ENCODE peak calls at places on chromosomes 6 and 20, in six cellular contexts. One of them, this sample, is unnamed. For H3K4me1, the result is how much of the 10 kb centered on the place peaks cover.

GRCh38 chr20:32354592-32355416 is 3.3 kb upstream of the ASXL1 start:
- DNase-seq in sigmoid colon: no peak
- DNase-seq in BE2C: peak
- DNase-seq in body of pancreas: no peak
- DNase-seq in mucosa of descending colon: no peak
- DNase-seq in Peyer's patch: no peak
- DNase-seq in this sample: no peak

GRCh38 chr20:10705801-10706459 is 32.1 kb upstream of the JAG1 start:
- DNase-seq in mucosa of descending colon: no peak
- DNase-seq in BE2C: no peak
- DNase-seq in Peyer's patch: no peak
- DNase-seq in sigmoid colon: no peak
- DNase-seq in body of pancreas: no peak
- DNase-seq in this sample: no peak

GRCh38 chr6:54624779-54625178 is 221.8 kb upstream of the FAM83B start:
- DNase-seq in sigmoid colon: no peak
- DNase-seq in Peyer's patch: no peak
- DNase-seq in BE2C: no peak
- DNase-seq in mucosa of descending colon: no peak
- DNase-seq in body of pancreas: no peak
- DNase-seq in this sample: no peak

GRCh38 chr20:17657079-17657825 is 24.8 kb downstream of the RRBP1 start:
- DNase-seq in BE2C: no peak
- DNase-seq in mucosa of descending colon: no peak
- DNase-seq in body of pancreas: peak
- DNase-seq in sigmoid colon: peak
- DNase-seq in Peyer's patch: no peak
- DNase-seq in this sample: no peak

GRCh38 chr6:101294676-101295075 is 98.8 kb upstream of the GRIK2 start:
- DNase-seq in Peyer's patch: no peak
- DNase-seq in body of pancreas: no peak
- DNase-seq in mucosa of descending colon: no peak
- DNase-seq in sigmoid colon: no peak
- DNase-seq in BE2C: no peak
- DNase-seq in this sample: no peak

GRCh38 chr6:152575621-152576150 is 61.5 kb downstream of the SYNE1 start:
- DNase-seq in sigmoid colon: no peak
- DNase-seq in Peyer's patch: no peak
- DNase-seq in BE2C: no peak
- DNase-seq in mucosa of descending colon: no peak
- DNase-seq in body of pancreas: peak
- DNase-seq in this sample: no peak

GRCh38 chr20:54112221-54112884 is 42.0 kb upstream of the BCAS1 start:
- DNase-seq in BE2C: no peak
- DNase-seq in Peyer's patch: no peak
- DNase-seq in sigmoid colon: peak
- DNase-seq in mucosa of descending colon: no peak
- DNase-seq in body of pancreas: no peak
- DNase-seq in this sample: no peak

GRCh38 chr6:15274696-15275387 is 29.0 kb downstream of the JARID2 start:
- DNase-seq in body of pancreas: no peak
- DNase-seq in mucosa of descending colon: no peak
- DNase-seq in BE2C: no peak
- DNase-seq in Peyer's patch: no peak
- DNase-seq in sigmoid colon: no peak
- DNase-seq in this sample: no peak

GRCh38 chr6:16781348-16782169 is 20.3 kb upstream of the ATXN1 start:
- DNase-seq in body of pancreas: peak
- DNase-seq in BE2C: peak
- DNase-seq in Peyer's patch: no peak
- DNase-seq in mucosa of descending colon: no peak
- DNase-seq in sigmoid colon: no peak
- DNase-seq in this sample: no peak

GRCh38 chr6:38566295-38566694 is 73.4 kb downstream of the BTBD9 start:
- DNase-seq in Peyer's patch: no peak
- DNase-seq in sigmoid colon: no peak
- DNase-seq in body of pancreas: no peak
- DNase-seq in BE2C: no peak
- DNase-seq in mucosa of descending colon: no peak
- DNase-seq in this sample: no peak

DNA sequence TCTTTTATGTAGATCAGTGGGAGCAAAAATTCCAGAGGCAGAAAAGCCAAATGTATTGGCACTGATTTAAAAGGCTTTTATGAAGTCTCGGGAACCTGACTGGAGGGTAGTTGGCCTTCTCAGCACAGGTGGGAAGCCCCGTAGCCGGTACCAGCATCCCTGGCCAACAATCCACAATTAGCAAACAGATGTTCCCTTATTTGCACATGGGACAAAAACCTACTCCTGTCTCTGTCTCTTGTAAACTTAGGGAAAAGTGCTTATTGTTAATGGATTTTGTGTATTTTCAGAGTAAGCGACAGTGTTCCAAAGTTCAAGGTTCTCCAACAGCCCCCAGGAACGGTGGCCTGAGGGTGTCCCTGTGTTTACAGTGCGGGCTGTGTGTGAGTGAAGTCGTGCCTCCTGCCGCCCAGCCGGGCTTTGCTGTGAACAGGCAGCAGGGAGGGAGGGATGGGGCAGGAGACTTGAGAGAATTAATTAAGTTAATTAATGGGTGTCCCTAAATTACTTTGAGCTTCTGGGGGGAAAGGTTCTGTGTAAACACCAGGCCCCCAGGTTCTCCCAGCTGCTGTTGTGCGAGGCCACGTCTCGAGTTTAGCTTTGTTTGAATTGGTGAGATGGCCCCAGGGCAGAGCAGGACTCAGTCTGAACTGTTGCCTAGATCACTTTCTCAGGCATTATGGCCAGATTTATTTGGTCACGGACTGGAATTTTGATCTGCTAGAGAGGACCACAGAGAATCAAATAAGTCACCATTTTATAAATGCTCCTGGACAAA is 3.9 kb downstream of the SYNJ2 start:
- DNase-seq in mucosa of descending colon: no peak
- DNase-seq in sigmoid colon: peak
- DNase-seq in BE2C: no peak
- DNase-seq in body of pancreas: peak
- DNase-seq in Peyer's patch: no peak
- DNase-seq in this sample: peak
- H3K4me3 ChIP-seq in mucosa of descending colon: no peak
- H3K4me3 ChIP-seq in sigmoid colon: no peak
- H3K4me3 ChIP-seq in BE2C: no peak
- H3K4me3 ChIP-seq in body of pancreas: no peak
- H3K4me3 ChIP-seq in Peyer's patch: no peak
- H3K4me3 ChIP-seq in this sample: no peak

DNA sequence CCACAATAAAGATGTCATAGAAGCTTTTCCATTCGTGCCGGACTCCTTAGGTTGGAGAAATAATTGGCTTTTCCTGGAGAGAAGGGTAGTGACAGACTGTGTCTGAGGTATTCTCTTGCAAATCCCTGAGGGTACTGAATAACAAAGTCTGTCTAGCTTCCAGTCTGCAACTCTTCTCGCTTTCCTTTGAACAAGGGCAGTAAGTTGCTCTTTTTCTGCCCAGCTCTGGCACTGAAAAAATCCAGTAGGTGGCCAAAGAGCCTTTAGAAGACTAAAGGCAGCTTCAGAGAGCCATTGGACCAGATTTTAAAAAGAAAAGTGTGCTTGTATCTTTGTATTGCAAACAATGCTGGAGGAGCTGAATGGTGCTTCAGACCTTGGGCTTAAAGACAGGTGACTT is 20.7 kb upstream of the RREB1 start:
- DNase-seq in sigmoid colon: no peak
- DNase-seq in mucosa of descending colon: no peak
- DNase-seq in body of pancreas: no peak
- DNase-seq in BE2C: no peak
- DNase-seq in Peyer's patch: no peak
- DNase-seq in this sample: no peak
- TF ChIP-seq CTCF in sigmoid colon: peak
- TF ChIP-seq CTCF in mucosa of descending colon: no peak
- TF ChIP-seq CTCF in body of pancreas: no peak
- TF ChIP-seq CTCF in BE2C: no peak
- TF ChIP-seq CTCF in Peyer's patch: peak
- TF ChIP-seq CTCF in this sample: no peak

DNA sequence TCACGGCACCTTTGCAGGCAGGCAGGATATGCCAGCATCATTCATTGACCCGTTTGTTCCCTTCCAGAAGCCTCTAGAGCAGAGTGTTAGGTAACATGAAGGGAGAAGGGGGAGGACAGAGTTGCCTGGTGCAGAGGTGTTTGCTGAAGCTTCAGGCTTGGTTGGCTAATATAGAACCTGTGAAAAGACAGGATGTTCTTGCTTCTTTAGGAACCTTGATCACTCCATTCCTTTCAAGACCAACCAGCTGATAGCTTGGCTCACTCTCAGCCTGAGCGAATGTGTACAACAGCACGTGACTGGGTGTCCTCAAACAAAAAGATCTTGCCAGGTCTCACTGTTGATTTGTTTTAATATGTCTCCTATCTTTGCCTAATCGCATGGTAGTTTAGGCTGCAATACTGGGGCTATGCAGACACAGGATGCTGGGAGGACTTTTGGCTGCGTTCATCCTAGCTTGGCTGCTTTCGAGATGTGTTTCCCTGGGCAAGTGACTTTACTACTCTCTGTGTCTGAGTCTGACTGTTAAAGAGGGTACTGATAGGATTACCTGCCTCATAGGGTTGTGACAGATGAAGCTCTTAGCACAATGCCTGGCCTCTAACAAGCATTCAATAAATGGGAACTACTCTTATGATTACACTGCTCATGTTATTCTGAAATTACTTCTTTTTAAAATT is 16.0 kb downstream of the SHLD1 start:
- DNase-seq in mucosa of descending colon: no peak
- DNase-seq in Peyer's patch: no peak
- DNase-seq in sigmoid colon: no peak
- DNase-seq in BE2C: no peak
- DNase-seq in body of pancreas: peak
- DNase-seq in this sample: no peak
- H3K4me1 ChIP-seq in mucosa of descending colon: under half
- H3K4me1 ChIP-seq in Peyer's patch: under half
- H3K4me1 ChIP-seq in sigmoid colon: under half
- H3K4me1 ChIP-seq in BE2C: under half
- H3K4me1 ChIP-seq in body of pancreas: under half
- H3K4me1 ChIP-seq in this sample: under half

DNA sequence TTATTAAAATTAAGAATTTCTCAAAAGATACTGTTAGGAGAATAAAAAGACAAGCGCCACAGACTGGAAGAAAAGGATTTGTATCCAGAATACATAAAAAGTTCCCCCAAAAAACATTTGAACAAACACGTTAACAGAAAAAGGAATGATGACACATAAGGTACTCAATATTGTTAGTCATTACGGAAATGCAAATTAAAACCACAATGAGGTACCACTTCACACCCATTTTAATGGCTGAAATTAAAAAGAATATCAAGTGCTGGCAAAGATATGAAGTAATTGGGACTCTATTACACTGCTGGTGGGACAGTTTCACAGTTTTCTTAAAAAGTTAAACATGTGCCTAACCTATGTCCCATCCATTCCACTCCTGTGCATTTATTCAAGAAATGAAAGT is 51.4 kb downstream of the HECA start:
- DNase-seq in body of pancreas: no peak
- DNase-seq in mucosa of descending colon: no peak
- DNase-seq in BE2C: no peak
- DNase-seq in Peyer's patch: no peak
- DNase-seq in sigmoid colon: no peak
- DNase-seq in this sample: no peak
- H3K4me3 ChIP-seq in body of pancreas: no peak
- H3K4me3 ChIP-seq in mucosa of descending colon: no peak
- H3K4me3 ChIP-seq in BE2C: no peak
- H3K4me3 ChIP-seq in Peyer's patch: no peak
- H3K4me3 ChIP-seq in sigmoid colon: no peak
- H3K4me3 ChIP-seq in this sample: no peak

DNA sequence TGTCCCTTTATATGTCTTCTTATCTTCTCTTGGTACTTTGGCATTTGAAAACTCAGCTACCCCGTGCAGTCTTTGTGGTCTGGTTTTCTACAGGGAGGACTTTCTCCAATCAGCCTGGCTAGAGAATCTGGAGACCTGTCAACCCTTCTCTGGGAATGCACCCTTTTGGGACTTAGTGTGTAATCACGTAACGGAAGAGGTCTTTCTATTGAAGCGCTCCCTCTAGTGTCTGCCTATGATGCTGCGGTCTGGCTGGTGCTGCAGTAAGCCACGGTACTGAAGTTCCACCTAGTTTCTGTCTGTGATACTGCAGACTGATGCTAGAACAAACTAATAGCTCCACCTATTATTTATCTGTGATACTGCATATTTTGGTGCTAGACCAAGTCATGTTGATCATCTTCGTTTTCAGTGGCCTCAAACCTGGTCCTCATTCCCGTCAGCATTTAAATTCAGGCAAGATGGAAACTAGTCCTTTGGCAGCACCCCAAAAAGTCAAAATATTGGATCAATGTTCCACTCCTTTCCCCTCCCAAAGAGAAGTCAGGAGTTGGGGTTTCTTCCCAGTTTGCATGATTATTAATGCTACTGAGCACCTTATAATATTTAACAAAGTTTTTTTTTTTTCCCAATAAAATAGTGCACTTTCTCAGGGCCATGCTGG is 12.5 kb upstream of the SIRPB2 start:
- DNase-seq in mucosa of descending colon: peak
- DNase-seq in Peyer's patch: peak
- DNase-seq in sigmoid colon: no peak
- DNase-seq in body of pancreas: peak
- DNase-seq in BE2C: peak
- DNase-seq in this sample: peak
- TF ChIP-seq CTCF in mucosa of descending colon: peak
- TF ChIP-seq CTCF in Peyer's patch: peak
- TF ChIP-seq CTCF in sigmoid colon: peak
- TF ChIP-seq CTCF in body of pancreas: peak
- TF ChIP-seq CTCF in BE2C: peak
- TF ChIP-seq CTCF in this sample: peak

DNA sequence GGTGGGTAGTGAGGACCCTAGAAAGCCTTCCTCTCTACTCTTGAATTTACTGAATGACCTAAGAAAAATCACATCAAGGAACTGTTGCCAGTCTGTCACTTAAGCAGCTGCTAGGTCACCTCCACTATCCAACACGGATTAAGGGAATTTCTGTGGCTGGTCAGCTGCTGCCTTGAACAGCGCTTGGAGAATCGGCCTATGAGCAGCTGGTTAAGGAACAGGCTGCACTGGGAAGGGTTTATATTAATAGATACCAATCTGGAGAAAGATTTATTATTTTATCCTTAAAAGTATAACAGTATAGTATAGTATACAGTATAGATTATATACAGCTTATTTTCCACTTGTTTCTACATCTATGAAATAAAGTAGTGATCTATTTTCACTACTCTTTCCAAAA is 6.5 kb downstream of the PTPRK start:
- DNase-seq in Peyer's patch: no peak
- DNase-seq in BE2C: no peak
- DNase-seq in sigmoid colon: no peak
- DNase-seq in body of pancreas: peak
- DNase-seq in mucosa of descending colon: no peak
- DNase-seq in this sample: no peak
- H3K4me1 ChIP-seq in Peyer's patch: under half
- H3K4me1 ChIP-seq in BE2C: under half
- H3K4me1 ChIP-seq in sigmoid colon: under half
- H3K4me1 ChIP-seq in body of pancreas: half or more
- H3K4me1 ChIP-seq in mucosa of descending colon: under half
- H3K4me1 ChIP-seq in this sample: under half

DNA sequence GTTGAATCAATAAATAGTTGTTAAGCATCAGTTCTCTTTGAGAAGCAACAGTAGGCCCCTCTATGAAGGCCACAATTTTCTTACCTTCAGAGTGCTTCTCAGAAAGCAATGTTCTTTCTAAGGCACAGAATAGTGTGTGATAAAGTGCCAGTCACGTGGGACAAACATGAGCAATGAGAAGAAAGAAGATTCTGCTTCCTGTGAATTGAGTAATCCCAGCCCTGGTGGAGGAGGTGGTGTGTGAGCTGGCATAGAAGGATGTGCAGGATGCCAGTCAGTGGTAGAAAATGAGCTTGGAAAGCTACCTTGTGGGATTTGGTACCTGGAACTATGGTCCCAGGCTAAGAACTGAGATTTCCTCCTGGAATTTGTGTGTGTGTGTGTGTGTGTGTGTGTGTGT is 21.7 kb downstream of the KIZ start:
- DNase-seq in sigmoid colon: no peak
- DNase-seq in body of pancreas: no peak
- DNase-seq in BE2C: no peak
- DNase-seq in Peyer's patch: no peak
- DNase-seq in mucosa of descending colon: no peak
- DNase-seq in this sample: no peak
- H3K4me3 ChIP-seq in sigmoid colon: no peak
- H3K4me3 ChIP-seq in body of pancreas: no peak
- H3K4me3 ChIP-seq in BE2C: no peak
- H3K4me3 ChIP-seq in Peyer's patch: no peak
- H3K4me3 ChIP-seq in mucosa of descending colon: no peak
- H3K4me3 ChIP-seq in this sample: no peak